ENCODE peak calls at places on chromosomes 7 and 10, in four cellular contexts. One of them, this sample, is unnamed.

GRCh38 chr7:23893172-23893941 is 183.3 kb downstream of the STK31 start:
- DNase-seq in uterus: no peak
- DNase-seq in GM12891: no peak
- DNase-seq in adrenal gland: no peak
- DNase-seq in this sample: peak

GRCh38 chr7:135602304-135602703 is 44.6 kb downstream of the NUP205 start:
- DNase-seq in uterus: no peak
- DNase-seq in GM12891: no peak
- DNase-seq in adrenal gland: no peak
- DNase-seq in this sample: no peak

GRCh38 chr7:87156709-87157108 is 4.5 kb downstream of the DMTF1 start:
- DNase-seq in adrenal gland: no peak
- DNase-seq in uterus: no peak
- DNase-seq in GM12891: no peak
- DNase-seq in this sample: no peak

GRCh38 chr10:80504158-80504811 is 33.4 kb upstream of the SH2D4B start:
- DNase-seq in uterus: no peak
- DNase-seq in adrenal gland: no peak
- DNase-seq in GM12891: no peak
- DNase-seq in this sample: no peak

GRCh38 chr7:33981686-33982424 is 76.5 kb downstream of the BMPER start:
- DNase-seq in GM12891: no peak
- DNase-seq in uterus: no peak
- DNase-seq in adrenal gland: no peak
- DNase-seq in this sample: no peak

GRCh38 chr10:133344236-133344635 is 2.9 kb upstream of the PRAP1 start:
- DNase-seq in uterus: no peak
- DNase-seq in adrenal gland: no peak
- DNase-seq in GM12891: no peak
- DNase-seq in this sample: no peak

GRCh38 chr7:39504963-39505362 is 61.2 kb upstream of the YAE1 start:
- DNase-seq in adrenal gland: peak
- DNase-seq in GM12891: no peak
- DNase-seq in uterus: no peak
- DNase-seq in this sample: peak

GRCh38 chr10:117324367-117324766 is 50.9 kb downstream of the PDZD8 start:
- DNase-seq in adrenal gland: no peak
- DNase-seq in GM12891: no peak
- DNase-seq in uterus: no peak
- DNase-seq in this sample: no peak

GRCh38 chr7:17781491-17782215 is 158.6 kb downstream of the SNX13 start:
- DNase-seq in adrenal gland: no peak
- DNase-seq in uterus: no peak
- DNase-seq in GM12891: no peak
- DNase-seq in this sample: no peak

GRCh38 chr10:31320598-31321211 is 1.7 kb downstream of the ZEB1 start:
- DNase-seq in adrenal gland: peak
- DNase-seq in GM12891: no peak
- DNase-seq in uterus: peak
- DNase-seq in this sample: peak

GRCh38 chr7:29327455-29327854 is 132.9 kb downstream of the CHN2 start:
- DNase-seq in GM12891: no peak
- DNase-seq in uterus: no peak
- DNase-seq in adrenal gland: no peak
- DNase-seq in this sample: no peak

GRCh38 chr7:211033-211714 is 18.8 kb downstream of the FAM20C start:
- DNase-seq in GM12891: no peak
- DNase-seq in adrenal gland: no peak
- DNase-seq in uterus: no peak
- DNase-seq in this sample: no peak

GRCh38 chr10:103915794-103916193 is 2.2 kb downstream of the STN1 start:
- DNase-seq in GM12891: no peak
- DNase-seq in adrenal gland: no peak
- DNase-seq in uterus: peak
- DNase-seq in this sample: no peak

GRCh38 chr10:97762816-97763215 is 9.0 kb downstream of the SFRP5 start:
- DNase-seq in uterus: no peak
- DNase-seq in adrenal gland: no peak
- DNase-seq in GM12891: no peak
- DNase-seq in this sample: no peak

GRCh38 chr7:136868496-136869005 is at the start of gene CHRM2:
- DNase-seq in GM12891: no peak
- DNase-seq in uterus: no peak
- DNase-seq in adrenal gland: no peak
- DNase-seq in this sample: peak

GRCh38 chr7:154953006-154953684 is 49.8 kb downstream of the PAXIP1 start:
- DNase-seq in uterus: no peak
- DNase-seq in adrenal gland: peak
- DNase-seq in GM12891: no peak
- DNase-seq in this sample: peak

GRCh38 chr10:91378061-91378460 is 32.1 kb upstream of the HECTD2 start:
- DNase-seq in adrenal gland: no peak
- DNase-seq in GM12891: no peak
- DNase-seq in uterus: no peak
- DNase-seq in this sample: no peak

GRCh38 chr7:159158888-159159405 is 14.3 kb upstream of the VIPR2 start:
- DNase-seq in uterus: no peak
- DNase-seq in GM12891: no peak
- DNase-seq in adrenal gland: no peak
- DNase-seq in this sample: no peak

GRCh38 chr7:28219793-28220192 is 39.2 kb upstream of the JAZF1 start:
- DNase-seq in GM12891: no peak
- DNase-seq in uterus: no peak
- DNase-seq in adrenal gland: no peak
- DNase-seq in this sample: no peak

GRCh38 chr7:79454325-79454960 is 976 bp upstream of the MAGI2 start:
- DNase-seq in adrenal gland: peak
- DNase-seq in GM12891: no peak
- DNase-seq in uterus: peak
- DNase-seq in this sample: no peak

GRCh38 chr7:44289341-44290249 is 35.8 kb downstream of the CAMK2B start:
- DNase-seq in GM12891: no peak
- DNase-seq in adrenal gland: peak
- DNase-seq in uterus: peak
- DNase-seq in this sample: no peak

GRCh38 chr10:121468726-121469125 is 129.5 kb downstream of the FGFR2 start:
- DNase-seq in adrenal gland: no peak
- DNase-seq in GM12891: no peak
- DNase-seq in uterus: no peak
- DNase-seq in this sample: no peak

DNA sequence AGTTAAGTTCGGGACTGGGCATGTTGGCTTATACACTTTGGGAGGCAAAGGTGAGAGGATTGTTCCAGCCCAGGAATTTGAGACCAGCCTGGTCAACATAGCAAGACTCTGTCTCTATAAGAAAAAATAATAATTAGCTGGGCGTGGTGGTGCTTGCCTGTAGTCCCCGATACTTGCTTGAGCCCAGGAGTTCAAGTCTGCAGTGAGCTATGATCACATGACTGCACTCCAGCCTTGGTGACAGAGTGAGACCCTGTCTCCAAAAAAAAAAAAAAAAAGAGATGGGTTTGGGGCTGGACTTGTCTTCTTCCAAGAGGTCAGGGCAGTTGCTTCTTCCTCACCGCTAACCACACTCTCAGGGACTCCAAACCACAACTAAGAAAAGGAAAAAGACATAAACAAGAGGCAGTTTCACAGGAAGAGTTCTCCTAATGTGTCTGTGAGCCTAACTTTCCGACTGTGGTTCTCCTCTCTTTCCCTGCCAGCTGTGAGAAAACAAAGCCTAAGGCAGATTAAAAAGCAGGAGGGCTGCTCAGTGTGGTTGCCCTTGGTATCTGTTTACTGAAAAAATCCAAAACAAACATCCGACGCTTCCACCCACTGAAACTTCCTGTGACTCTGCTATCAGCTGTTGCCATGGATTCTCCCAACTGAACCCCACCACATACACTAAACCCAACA is 2.4 kb upstream of the SERPINE1 start:
- DNase-seq in GM12891: no peak
- DNase-seq in adrenal gland: no peak
- DNase-seq in uterus: no peak
- DNase-seq in this sample: peak
- TF ChIP-seq POLR2A in GM12891: no peak
- TF ChIP-seq POLR2A in adrenal gland: no peak
- TF ChIP-seq POLR2A in uterus: no peak
- TF ChIP-seq POLR2A in this sample: no peak

GRCh38 chr10:4661572-4662255 is 164.3 kb upstream of the AKR1E2 start:
- DNase-seq in adrenal gland: no peak
- DNase-seq in uterus: peak
- DNase-seq in GM12891: no peak
- DNase-seq in this sample: no peak
- TF ChIP-seq POLR2A in adrenal gland: no peak
- TF ChIP-seq POLR2A in uterus: no peak
- TF ChIP-seq POLR2A in GM12891: no peak
- TF ChIP-seq POLR2A in this sample: no peak

GRCh38 chr10:92592761-92593552 is at the start of gene KIF11:
- DNase-seq in uterus: peak
- DNase-seq in adrenal gland: peak
- DNase-seq in GM12891: peak
- DNase-seq in this sample: peak
- TF ChIP-seq POLR2A in uterus: peak
- TF ChIP-seq POLR2A in adrenal gland: peak
- TF ChIP-seq POLR2A in GM12891: peak
- TF ChIP-seq POLR2A in this sample: peak

DNA sequence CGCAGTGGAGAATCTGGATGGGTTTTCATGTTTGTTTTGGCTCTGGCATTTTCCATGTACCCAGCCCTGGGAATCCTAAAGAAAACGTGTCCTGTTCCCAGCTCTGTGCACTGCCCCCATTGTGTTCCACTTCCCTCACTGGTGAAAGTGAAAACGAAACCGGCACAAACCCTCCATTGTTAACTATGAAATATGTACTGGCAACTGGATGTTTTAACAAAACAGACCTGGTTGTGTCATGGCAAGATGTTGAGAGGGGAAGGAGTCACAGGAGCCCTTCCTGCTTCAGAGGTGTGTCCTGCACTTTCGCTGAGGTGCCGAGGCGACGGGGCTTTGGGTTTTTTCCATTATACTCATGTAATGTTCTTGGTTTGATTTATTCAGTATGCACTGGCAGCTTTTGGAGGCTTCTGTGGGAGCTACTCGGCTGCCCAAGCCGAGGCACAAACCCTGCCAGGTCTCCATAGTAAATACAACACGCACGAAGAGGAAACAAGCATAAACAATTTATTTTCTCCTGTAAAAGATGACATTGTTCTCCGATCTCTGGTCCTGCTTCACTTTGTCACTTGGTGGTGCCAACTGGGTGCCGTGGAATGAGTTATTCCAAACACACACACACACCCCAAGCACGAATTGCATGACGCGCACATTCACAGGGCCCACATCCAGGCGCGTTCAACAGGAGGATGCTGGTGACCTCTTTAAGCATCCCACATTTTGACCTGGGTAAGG is 118.2 kb downstream of the CDK6 start:
- DNase-seq in adrenal gland: peak
- DNase-seq in uterus: peak
- DNase-seq in GM12891: peak
- DNase-seq in this sample: peak
- TF ChIP-seq POLR2A in adrenal gland: peak
- TF ChIP-seq POLR2A in uterus: no peak
- TF ChIP-seq POLR2A in GM12891: no peak
- TF ChIP-seq POLR2A in this sample: no peak

DNA sequence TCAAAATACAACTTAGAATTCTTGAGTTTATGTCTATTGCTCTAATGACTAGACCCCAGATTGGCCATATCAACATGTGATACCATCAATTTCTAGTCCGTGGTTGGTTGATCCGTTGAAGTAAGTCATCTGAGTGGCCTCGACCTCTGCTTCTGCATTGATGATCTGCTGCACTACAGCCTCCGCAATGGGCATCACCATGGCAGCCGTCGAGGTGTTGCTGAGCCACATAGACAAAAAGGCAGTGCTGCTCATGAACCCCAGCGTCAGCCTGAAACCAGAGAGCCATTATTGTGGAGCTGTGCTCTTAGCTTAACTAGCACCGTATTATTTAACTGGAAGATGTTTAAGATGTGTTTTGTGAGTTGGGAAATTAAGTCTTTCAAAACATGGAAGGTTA is 30.7 kb downstream of the SLC13A1 start:
- DNase-seq in GM12891: no peak
- DNase-seq in adrenal gland: no peak
- DNase-seq in uterus: no peak
- DNase-seq in this sample: no peak
- TF ChIP-seq POLR2A in GM12891: no peak
- TF ChIP-seq POLR2A in adrenal gland: no peak
- TF ChIP-seq POLR2A in uterus: no peak
- TF ChIP-seq POLR2A in this sample: no peak

GRCh38 chr10:62653254-62653653 is 151.3 kb upstream of the ADO start:
- DNase-seq in adrenal gland: no peak
- DNase-seq in GM12891: peak
- DNase-seq in uterus: no peak
- DNase-seq in this sample: no peak
- TF ChIP-seq POLR2A in adrenal gland: no peak
- TF ChIP-seq POLR2A in GM12891: no peak
- TF ChIP-seq POLR2A in uterus: no peak
- TF ChIP-seq POLR2A in this sample: no peak

DNA sequence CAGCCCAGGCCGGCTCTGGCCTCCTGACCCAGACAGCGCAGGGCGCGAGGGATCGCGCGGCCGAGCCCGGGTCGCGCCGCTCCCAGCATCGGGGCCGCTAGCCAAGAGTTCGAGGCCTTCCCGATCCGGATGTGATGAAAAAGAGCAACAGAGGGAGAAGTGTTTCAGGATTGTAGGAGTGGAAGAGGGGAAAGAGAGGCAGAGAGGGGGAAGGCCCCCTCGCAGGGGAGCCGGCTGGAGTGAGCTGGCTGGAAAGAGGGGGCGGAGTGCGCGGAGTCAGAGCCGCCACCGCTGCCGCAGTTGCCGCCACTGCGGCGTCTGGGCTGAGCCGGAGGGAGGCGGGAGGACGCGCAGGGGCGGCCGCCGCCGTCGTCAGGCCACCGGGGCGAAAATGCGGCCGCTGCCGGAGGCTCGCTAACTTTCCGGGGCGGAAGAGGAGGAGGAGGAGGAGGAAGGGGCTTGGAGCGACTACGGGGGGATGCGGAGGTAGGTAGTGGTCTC is 307 bp downstream of the MDFIC start:
- DNase-seq in uterus: peak
- DNase-seq in adrenal gland: peak
- DNase-seq in GM12891: peak
- DNase-seq in this sample: peak
- TF ChIP-seq POLR2A in uterus: peak
- TF ChIP-seq POLR2A in adrenal gland: peak
- TF ChIP-seq POLR2A in GM12891: peak
- TF ChIP-seq POLR2A in this sample: peak